ENCODE peak calls at places on chromosomes 16 and 17, in five cellular contexts. W, Z, P, Y and I are unnamed samples.

GRCh38 chr17:45676695-45677094 is 107.4 kb upstream of the CRHR1 start:
- DNase-seq in P (no peak), Y (no peak), W (no peak), Z (no peak), I (no peak)

GRCh38 chr16:50281391-50282009 is 15.1 kb downstream of the ADCY7 start:
- DNase-seq in P (no peak), Y (no peak), W (no peak), Z (no peak), I (no peak)

GRCh38 chr16:3882531-3882930 is 2.0 kb upstream of the CREBBP start:
- DNase-seq in Z (no peak), Y (no peak), W (no peak), P (no peak), I (peak)

GRCh38 chr17:77475012-77475976 is 334.5 kb downstream of the SEC14L1 start:
- DNase-seq in P (peak), W (no peak), Z (no peak), Y (peak), I (no peak)

GRCh38 chr16:17304124-17304813 is 166.5 kb downstream of the XYLT1 start:
- DNase-seq in W (no peak), P (no peak), Y (peak), Z (peak), I (no peak)

GRCh38 chr17:45948881-45949624 is 50.0 kb upstream of the STH start:
- DNase-seq in Y (peak), W (no peak), P (peak), Z (peak), I (peak)

GRCh38 chr17:46197526-46197925 is 4.3 kb upstream of the KANSL1 start:
- DNase-seq in Z (no peak), P (no peak), W (no peak), Y (no peak), I (no peak)

GRCh38 chr16:12971216-12971615 is 69.8 kb downstream of the SHISA9 start:
- DNase-seq in Z (peak), W (no peak), P (no peak), Y (peak), I (peak)

GRCh38 chr16:12439443-12440232 is 364.0 kb downstream of the CPPED1 start:
- DNase-seq in Z (no peak), W (no peak), Y (no peak), P (no peak), I (no peak)

GRCh38 chr17:54007855-54008254 is 185.1 kb downstream of the KIF2B start:
- DNase-seq in Z (no peak), Y (no peak), W (no peak), P (no peak), I (no peak)

GRCh38 chr17:81696218-81696941 is 6.8 kb upstream of the MRPL12 start:
- DNase-seq in W (no peak), Y (no peak), Z (no peak), P (no peak), I (no peak)

GRCh38 chr16:30941600-30942420 is 7.1 kb upstream of the ORAI3 start:
- DNase-seq in Y (no peak), Z (peak), P (peak), W (no peak), I (peak)

DNA sequence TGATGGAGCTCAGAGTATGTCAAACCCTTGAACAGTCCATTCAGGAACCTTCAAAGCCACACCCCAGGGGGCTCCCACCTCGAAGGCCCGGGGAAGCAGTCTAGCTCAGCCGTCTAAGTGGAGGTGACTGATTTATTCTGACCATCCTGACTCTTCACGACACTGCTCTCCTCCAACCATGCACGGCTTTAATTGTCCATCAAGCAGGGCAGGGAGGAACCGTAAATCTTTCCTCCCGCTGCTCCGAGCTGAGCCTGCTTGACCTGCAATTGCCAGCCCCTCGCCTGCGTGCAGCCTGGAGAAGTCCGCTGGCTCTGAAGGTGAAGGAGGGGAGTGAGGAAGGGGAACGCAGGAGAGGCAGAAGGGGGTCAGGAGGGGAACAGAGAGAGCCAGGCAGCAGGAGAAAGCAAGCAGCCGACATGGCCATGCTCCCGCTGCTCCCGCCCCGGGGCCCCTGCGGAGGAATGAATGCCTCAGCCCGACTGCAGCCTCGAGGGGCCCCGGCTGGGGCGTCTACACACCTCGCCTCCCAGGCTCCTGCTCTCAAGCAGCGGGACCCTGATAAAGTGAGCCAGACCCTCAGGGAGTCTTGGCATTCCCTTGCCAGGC is 10.1 kb downstream of the RBFOX3 start:
- DNase-seq in W (no peak), Z (no peak), Y (no peak), P (no peak), I (no peak)
- TF ChIP-seq EZH2 in W (peak), Z (no peak), Y (no peak), P (no peak), I (no peak)

DNA sequence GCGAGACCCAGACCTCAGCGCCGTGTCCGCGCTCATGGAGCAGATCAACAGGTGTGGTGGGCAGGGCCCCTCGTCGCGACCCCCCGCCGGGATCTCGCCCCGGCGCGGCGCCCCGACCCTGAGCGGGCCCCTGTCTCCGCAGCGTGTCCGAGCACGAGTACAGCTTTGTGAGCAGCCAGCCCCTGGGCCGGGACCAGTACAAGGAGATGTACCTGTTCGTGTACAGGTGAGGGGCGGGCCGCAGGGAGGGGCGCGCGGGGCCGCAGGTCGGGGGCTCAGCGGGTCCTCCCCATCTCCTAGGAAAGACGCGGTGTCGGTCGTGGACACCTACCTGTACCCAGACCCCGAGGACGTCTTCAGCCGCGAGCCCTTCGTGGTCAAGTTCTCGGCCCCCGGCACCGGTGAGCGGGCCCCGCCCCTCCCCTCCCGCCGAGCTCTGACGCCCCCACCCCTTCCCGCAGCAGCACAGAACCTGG is 870 bp downstream of the DNASE1L2 start:
- DNase-seq in Z (no peak), W (no peak), Y (no peak), P (no peak), I (no peak)
- TF ChIP-seq EZH2 in Z (no peak), W (no peak), Y (peak), P (no peak), I (no peak)

GRCh38 chr16:89199241-89200123 is 855 bp downstream of the SLC22A31 start:
- DNase-seq in P (no peak), Z (no peak), Y (no peak), W (no peak), I (no peak)

GRCh38 chr16:89200850-89201466 is 621 bp upstream of the SLC22A31 start:
- DNase-seq in Z (no peak), P (no peak), W (no peak), Y (no peak), I (no peak)

GRCh38 chr16:89200124-89200849 is at the start of gene SLC22A31:
- DNase-seq in P (peak), Z (no peak), Y (no peak), W (no peak), I (no peak)

GRCh38 chr16:89202422-89203215 is 2.3 kb upstream of the SLC22A31 start:
- DNase-seq in Z (no peak), P (no peak), Y (no peak), W (no peak), I (no peak)

GRCh38 chr16:89201467-89202377 is 1.4 kb upstream of the SLC22A31 start:
- DNase-seq in Z (peak), Y (no peak), P (peak), W (peak), I (peak)
- TF ChIP-seq EZH2 in Z (no peak), Y (peak), P (peak), W (no peak), I (no peak)

GRCh38 chr17:7651097-7651958 is 602 bp downstream of the ATP1B2 start:
- DNase-seq in Y (no peak), Z (no peak), P (no peak), W (no peak), I (no peak)
- TF ChIP-seq EZH2 in Y (peak), Z (no peak), P (peak), W (peak), I (no peak)

DNA sequence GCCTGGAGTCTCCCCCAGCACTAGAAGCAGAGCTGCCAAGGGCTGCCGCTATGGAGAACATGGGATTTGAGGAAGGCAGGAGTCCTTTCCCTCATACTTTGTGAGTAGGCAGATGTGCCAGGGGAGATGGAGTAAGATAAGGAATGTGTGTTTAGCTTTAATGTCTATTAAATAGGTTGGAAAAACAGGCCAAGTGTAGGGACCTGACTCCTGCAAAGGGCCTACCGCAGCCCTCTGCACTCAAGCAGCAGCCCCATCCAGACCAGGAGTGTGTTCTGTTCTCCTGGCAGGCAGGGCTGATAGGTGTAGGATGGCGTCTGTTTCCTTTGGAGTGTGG is 1.8 kb upstream of the MIF4GD start:
- DNase-seq in Y (peak), P (no peak), Z (no peak), W (no peak), I (no peak)
- TF ChIP-seq EZH2 in Y (no peak), P (no peak), Z (no peak), W (no peak), I (no peak)

DNA sequence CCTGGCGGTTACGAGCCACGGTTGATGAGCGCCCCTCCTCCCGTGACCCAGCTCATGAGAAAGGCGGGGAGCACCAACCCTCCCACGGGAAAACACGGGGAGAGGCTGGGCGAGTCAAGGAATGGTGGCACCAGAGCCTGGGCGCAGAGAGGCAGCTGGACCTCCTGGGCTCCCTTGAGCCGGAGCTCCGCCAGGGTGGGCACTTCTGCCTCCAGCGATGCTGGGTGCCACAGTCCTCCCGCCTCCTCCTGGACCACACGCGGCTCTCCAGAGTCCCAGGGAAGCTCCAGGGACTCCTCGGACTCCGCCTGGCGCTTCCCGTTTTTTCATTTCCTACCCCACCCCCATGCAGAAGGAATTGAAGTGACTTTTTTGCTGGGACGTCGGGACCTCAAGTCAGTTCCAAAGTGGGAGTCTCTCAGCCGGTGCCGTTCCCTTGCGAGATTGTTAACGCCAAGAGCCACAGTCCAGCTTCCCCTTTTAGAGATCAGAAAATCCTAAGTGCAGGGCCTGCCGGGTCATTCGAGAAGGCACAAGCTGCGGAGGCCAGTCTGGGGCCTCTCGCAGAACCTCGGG is 6.6 kb upstream of the CBX8 start:
- DNase-seq in Y (no peak), Z (no peak), W (no peak), P (no peak), I (no peak)
- TF ChIP-seq EZH2 in Y (peak), Z (no peak), W (peak), P (no peak), I (no peak)